ENCODE peak calls at places on chromosome 18, in nine cellular contexts. P, W, B, K, I, H, T, A and X are unnamed samples.

GRCh38 chr18:61579581-61579980 is 246.4 kb downstream of the CDH20 start:
- DNase-seq in A (no peak), K (no peak), W (no peak), H (no peak), I (no peak), T (no peak), P (no peak), B (no peak), X (no peak)

GRCh38 chr18:24023185-24023814 is 8.7 kb downstream of the TTC39C start:
- DNase-seq in T (no peak), B (peak; percentile 89), A (peak; percentile 10), P (no peak), W (no peak), K (no peak), I (no peak), H (no peak), X (no peak)

GRCh38 chr18:13112982-13113381 is 105.6 kb upstream of the LDLRAD4 start:
- DNase-seq in P (peak; percentile 37), H (no peak), W (no peak), K (no peak), B (no peak), I (peak; percentile 80), A (peak; percentile 54), T (no peak), X (no peak)

GRCh38 chr18:47585136-47585535 is 333.7 kb upstream of the SKOR2 start:
- DNase-seq in P (no peak), H (no peak), A (no peak), W (no peak), K (no peak), T (no peak), B (no peak), I (no peak), X (no peak)

GRCh38 chr18:35818353-35818667 is 154.2 kb upstream of the RMP24 start:
- DNase-seq in W (no peak), A (no peak), I (no peak), H (no peak), T (no peak), P (no peak), K (no peak), B (no peak), X (no peak)

GRCh38 chr18:8946046-8946838 is 156.3 kb upstream of the NDUFV2 start:
- DNase-seq in W (no peak), A (peak; percentile 12), H (no peak), P (no peak), I (no peak), K (no peak), B (peak; percentile 75), T (no peak), X (no peak)

GRCh38 chr18:33128581-33128980 is 311.9 kb downstream of the CCDC178 start:
- DNase-seq in K (no peak), I (no peak), T (no peak), H (no peak), W (no peak), A (no peak), P (no peak), B (no peak), X (no peak)

GRCh38 chr18:53541924-53542323 is 682.5 kb downstream of the MBD2 start:
- DNase-seq in P (no peak), H (no peak), T (no peak), K (no peak), B (no peak), A (no peak), W (no peak), I (no peak), X (no peak)

GRCh38 chr18:43663159-43663558 is 385.9 kb upstream of the SYT4 start:
- DNase-seq in A (no peak), P (no peak), T (no peak), I (no peak), W (no peak), K (no peak), H (no peak), B (no peak), X (no peak)

GRCh38 chr18:48002933-48003365 is 72.5 kb upstream of the SMAD2 start:
- DNase-seq in B (peak; percentile 95), A (peak; percentile 97), K (no peak), H (peak; percentile 85), W (peak; percentile 77), I (peak; percentile 67), T (peak; percentile 43), P (no peak), X (no peak)

GRCh38 chr18:4106407-4107033 is 348.6 kb downstream of the DLGAP1 start:
- DNase-seq in P (peak; percentile 59), B (no peak), I (peak; percentile 47), K (no peak), T (peak; percentile 5), W (no peak), H (peak; percentile 64), A (peak; percentile 62), X (peak; percentile 12)

GRCh38 chr18:45197526-45197970 is 417.7 kb upstream of the SLC14A2 start:
- DNase-seq in W (no peak), A (peak; percentile 1), T (no peak), B (no peak), I (no peak), P (no peak), H (no peak), K (peak; percentile 88), X (no peak)

GRCh38 chr18:76442413-76443171 is 52.5 kb downstream of the ZNF516 start:
- DNase-seq in W (peak; percentile 58), I (no peak), A (no peak), P (no peak), T (no peak), K (no peak), H (no peak), B (no peak), X (no peak)

GRCh38 chr18:74113711-74114110 is 33.9 kb downstream of the FBXO15 start:
- DNase-seq in A (no peak), P (peak; percentile 39), K (no peak), W (no peak), T (no peak), B (peak; percentile 12), I (no peak), H (no peak), X (no peak)

GRCh38 chr18:60978338-60978737 is 354.9 kb upstream of the CDH20 start:
- DNase-seq in I (no peak), W (no peak), A (no peak), H (no peak), B (no peak), P (no peak), T (no peak), K (no peak), X (no peak)

GRCh38 chr18:62898359-62898758 is 183.0 kb downstream of the PHLPP1 start:
- DNase-seq in A (no peak), I (no peak), H (no peak), B (no peak), K (peak; percentile 8), P (peak; percentile 33), W (no peak), T (no peak), X (no peak)

GRCh38 chr18:37247499-37248161 is 318.0 kb downstream of the CELF4 start:
- DNase-seq in T (no peak), K (no peak), P (no peak), A (no peak), W (no peak), I (no peak), B (no peak), H (no peak), X (no peak)

GRCh38 chr18:40877096-40877495 is 1077.9 kb upstream of the PIK3C3 start:
- DNase-seq in B (no peak), K (no peak), P (no peak), I (no peak), T (no peak), H (no peak), W (no peak), A (no peak), X (no peak)

GRCh38 chr18:64749884-64750283 is 601.0 kb upstream of the LINC00305 start:
- DNase-seq in I (no peak), T (no peak), B (no peak), P (no peak), W (no peak), H (no peak), A (no peak), K (no peak), X (no peak)

DNA sequence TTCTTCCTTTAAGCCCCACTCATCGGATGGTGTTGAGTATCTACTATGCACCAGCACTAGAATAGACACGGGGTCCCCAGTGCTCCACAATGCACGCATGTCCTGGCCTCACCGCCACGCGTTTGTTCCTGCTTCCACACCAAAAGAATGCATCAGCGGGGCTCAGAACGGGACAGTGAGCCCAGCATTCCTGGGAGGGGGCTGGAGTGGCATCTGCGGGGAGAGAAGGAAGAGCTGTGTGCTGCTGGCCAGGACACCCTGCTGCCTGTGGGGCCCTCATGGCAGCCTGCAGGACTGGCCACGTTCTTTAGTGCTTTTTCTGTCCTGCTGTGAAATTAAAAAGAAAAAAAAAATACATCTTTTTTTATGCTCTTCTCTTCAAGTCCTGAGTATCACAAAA is 738.8 kb upstream of the SALL3 start:
- DNase-seq in H (no peak), P (no peak), A (no peak), B (no peak), T (no peak), K (no peak), W (no peak), I (no peak), X (no peak)
- H3K9me3 ChIP-seq in H (no peaks in the 10 kb centered on the region), P (no peaks in the 10 kb centered on the region), A (no peaks in the 10 kb centered on the region), B (no peaks in the 10 kb centered on the region), T (no peaks in the 10 kb centered on the region), K (no peaks in the 10 kb centered on the region), W (no peaks in the 10 kb centered on the region), I (no peaks in the 10 kb centered on the region), X (no peaks in the 10 kb centered on the region)

DNA sequence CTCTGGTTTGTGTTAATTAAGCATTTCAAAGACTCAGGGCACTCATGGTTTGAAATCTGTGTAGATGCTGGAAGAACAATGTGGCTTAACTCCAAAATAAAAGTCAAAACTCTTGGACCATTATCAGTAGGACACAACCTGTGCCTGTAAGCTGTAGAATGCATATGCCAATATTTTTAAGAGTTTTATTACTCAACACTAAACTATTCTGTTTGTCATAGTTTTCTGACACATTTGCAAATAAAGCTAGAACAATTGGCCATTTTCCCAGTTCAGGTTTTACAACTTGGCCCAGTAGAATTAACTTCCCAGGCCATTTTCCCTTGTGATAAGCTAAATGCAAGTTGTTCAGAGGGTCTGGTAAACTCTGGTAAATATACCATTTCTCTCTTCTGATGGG is 713.1 kb downstream of the CBLN2 start:
- DNase-seq in H (no peak), A (no peak), I (no peak), W (no peak), P (no peak), T (no peak), K (no peak), B (peak; percentile 41), X (no peak)
- H3K9me3 ChIP-seq in H (no peaks in the 10 kb centered on the region), A (no peaks in the 10 kb centered on the region), I (no peaks in the 10 kb centered on the region), W (no peaks in the 10 kb centered on the region), P (no peaks in the 10 kb centered on the region), T (no peaks in the 10 kb centered on the region), K (no peaks in the 10 kb centered on the region), B (no peaks in the 10 kb centered on the region), X (no peaks in the 10 kb centered on the region)

GRCh38 chr18:80088823-80089222 is 20.2 kb upstream of the ADNP2 start:
- DNase-seq in P (no peak), W (no peak), A (peak; percentile 4), K (no peak), B (no peak), H (no peak), I (no peak), T (no peak), X (no peak)
- H3K9me3 ChIP-seq in P (peaks cover 18% of the 10 kb centered on the region), W (peaks cover 15% of the 10 kb centered on the region), A (peaks cover 24% of the 10 kb centered on the region), K (peaks cover 5% of the 10 kb centered on the region), B (peaks cover 16% of the 10 kb centered on the region), H (peaks cover 4% of the 10 kb centered on the region), I (peaks cover 48% of the 10 kb centered on the region), T (peaks cover 32% of the 10 kb centered on the region), X (peaks cover 4% of the 10 kb centered on the region)

DNA sequence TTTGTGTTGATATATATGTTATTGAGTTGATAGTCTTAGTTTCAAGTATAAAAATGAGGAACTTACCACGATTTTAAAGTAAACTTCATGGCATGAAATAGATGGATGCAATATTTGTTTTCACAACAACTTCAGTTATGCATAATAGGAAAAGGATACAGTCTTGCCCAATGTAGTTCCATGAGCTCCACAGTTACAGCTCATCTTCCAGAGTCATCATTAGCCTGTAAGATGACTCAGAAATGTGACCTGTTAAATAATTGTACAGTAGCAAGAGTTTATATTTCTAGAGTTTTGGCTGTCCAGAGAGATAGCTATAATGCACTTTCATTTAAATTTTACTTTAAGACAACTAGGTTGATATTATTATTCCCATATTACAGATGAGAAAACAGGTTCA is 80.9 kb upstream of the ARHGAP28 start:
- DNase-seq in I (no peak), K (no peak), H (no peak), T (no peak), A (no peak), B (no peak), P (no peak), W (no peak), X (no peak)
- H3K9me3 ChIP-seq in I (peaks cover 6% of the 10 kb centered on the region), K (no peaks in the 10 kb centered on the region), H (peaks cover 6% of the 10 kb centered on the region), T (no peaks in the 10 kb centered on the region), A (no peaks in the 10 kb centered on the region), B (no peaks in the 10 kb centered on the region), P (peaks cover 4% of the 10 kb centered on the region), W (no peaks in the 10 kb centered on the region), X (no peaks in the 10 kb centered on the region)